ENCODE peak calls at places on chromosomes 2 and 18, in five cellular contexts. One of them, this sample, is unnamed.

GRCh38 chr2:226079677-226080076 is 680.2 kb downstream of the NYAP2 start:
- DNase-seq in prostate gland: no peak
- DNase-seq in B cell: no peak
- DNase-seq in astrocyte of the spinal cord: peak
- DNase-seq in AG09319: peak
- DNase-seq in this sample: no peak

GRCh38 chr2:108934583-108935230 is 54.3 kb downstream of the EDAR start:
- DNase-seq in AG09319: no peak
- DNase-seq in astrocyte of the spinal cord: no peak
- DNase-seq in prostate gland: no peak
- DNase-seq in B cell: no peak
- DNase-seq in this sample: no peak

GRCh38 chr2:147500229-147500628 is 344.6 kb upstream of the ACVR2A start:
- DNase-seq in AG09319: no peak
- DNase-seq in B cell: no peak
- DNase-seq in astrocyte of the spinal cord: no peak
- DNase-seq in prostate gland: no peak
- DNase-seq in this sample: no peak

GRCh38 chr2:151422917-151423439 is 13.3 kb downstream of the RIF1 start:
- DNase-seq in prostate gland: no peak
- DNase-seq in astrocyte of the spinal cord: no peak
- DNase-seq in B cell: no peak
- DNase-seq in AG09319: no peak
- DNase-seq in this sample: no peak

GRCh38 chr2:46180189-46180588 is 117.0 kb upstream of the EPAS1 start:
- DNase-seq in AG09319: no peak
- DNase-seq in prostate gland: no peak
- DNase-seq in B cell: no peak
- DNase-seq in astrocyte of the spinal cord: no peak
- DNase-seq in this sample: no peak

GRCh38 chr2:14543284-14543683 is 89.2 kb upstream of the LRATD1 start:
- DNase-seq in prostate gland: no peak
- DNase-seq in AG09319: no peak
- DNase-seq in B cell: no peak
- DNase-seq in astrocyte of the spinal cord: no peak
- DNase-seq in this sample: no peak

GRCh38 chr2:44137872-44138551 is 30.7 kb upstream of the PPM1B start:
- DNase-seq in prostate gland: no peak
- DNase-seq in astrocyte of the spinal cord: no peak
- DNase-seq in AG09319: no peak
- DNase-seq in B cell: no peak
- DNase-seq in this sample: no peak

GRCh38 chr2:239267411-239267941 is 133.3 kb downstream of the HDAC4 start:
- DNase-seq in AG09319: no peak
- DNase-seq in prostate gland: peak
- DNase-seq in astrocyte of the spinal cord: peak
- DNase-seq in B cell: peak
- DNase-seq in this sample: no peak

GRCh38 chr18:78972385-78972918 is 7.2 kb upstream of the SALL3 start:
- DNase-seq in B cell: no peak
- DNase-seq in astrocyte of the spinal cord: no peak
- DNase-seq in prostate gland: no peak
- DNase-seq in AG09319: no peak
- DNase-seq in this sample: no peak

GRCh38 chr2:160076935-160077334 is 14.5 kb upstream of the PLA2R1 start:
- DNase-seq in AG09319: no peak
- DNase-seq in B cell: no peak
- DNase-seq in astrocyte of the spinal cord: no peak
- DNase-seq in prostate gland: no peak
- DNase-seq in this sample: no peak

GRCh38 chr2:190996338-190996946 is 17.5 kb downstream of the STAT1 start:
- DNase-seq in prostate gland: no peak
- DNase-seq in astrocyte of the spinal cord: no peak
- DNase-seq in B cell: peak
- DNase-seq in AG09319: no peak
- DNase-seq in this sample: no peak

GRCh38 chr2:32003791-32004190 is 7.0 kb downstream of the MEMO1 start:
- DNase-seq in astrocyte of the spinal cord: no peak
- DNase-seq in AG09319: no peak
- DNase-seq in prostate gland: no peak
- DNase-seq in B cell: no peak
- DNase-seq in this sample: no peak

GRCh38 chr18:79483971-79484491 is 88.3 kb downstream of the NFATC1 start:
- DNase-seq in AG09319: no peak
- DNase-seq in astrocyte of the spinal cord: no peak
- DNase-seq in prostate gland: no peak
- DNase-seq in B cell: no peak
- DNase-seq in this sample: no peak

GRCh38 chr18:13412901-13413300 is 194.3 kb downstream of the LDLRAD4 start:
- DNase-seq in prostate gland: no peak
- DNase-seq in AG09319: no peak
- DNase-seq in astrocyte of the spinal cord: no peak
- DNase-seq in B cell: peak
- DNase-seq in this sample: no peak

GRCh38 chr2:97950329-97951154 is 45.2 kb downstream of the TMEM131 start:
- DNase-seq in B cell: no peak
- DNase-seq in astrocyte of the spinal cord: peak
- DNase-seq in AG09319: peak
- DNase-seq in prostate gland: no peak
- DNase-seq in this sample: no peak

GRCh38 chr18:76875390-76876330 is 53.3 kb downstream of the ZNF236 start:
- DNase-seq in B cell: peak
- DNase-seq in prostate gland: peak
- DNase-seq in AG09319: no peak
- DNase-seq in astrocyte of the spinal cord: peak
- DNase-seq in this sample: peak

GRCh38 chr2:84290537-84290936 is 168.5 kb downstream of the SUCLG1 start:
- DNase-seq in B cell: no peak
- DNase-seq in astrocyte of the spinal cord: no peak
- DNase-seq in prostate gland: no peak
- DNase-seq in AG09319: no peak
- DNase-seq in this sample: no peak

GRCh38 chr2:241762933-241763369 is 13.7 kb upstream of the GAL3ST2 start:
- DNase-seq in B cell: no peak
- DNase-seq in AG09319: no peak
- DNase-seq in astrocyte of the spinal cord: no peak
- DNase-seq in prostate gland: no peak
- DNase-seq in this sample: no peak

GRCh38 chr18:44518666-44519065 is 162.0 kb upstream of the SETBP1 start:
- DNase-seq in prostate gland: no peak
- DNase-seq in astrocyte of the spinal cord: peak
- DNase-seq in B cell: no peak
- DNase-seq in AG09319: no peak
- DNase-seq in this sample: no peak

GRCh38 chr18:43277164-43277600 is at the start of gene SYT4:
- DNase-seq in AG09319: no peak
- DNase-seq in B cell: no peak
- DNase-seq in astrocyte of the spinal cord: peak
- DNase-seq in prostate gland: peak
- DNase-seq in this sample: peak

GRCh38 chr18:29436459-29436858 is 1259.5 kb upstream of the CDH2 start:
- DNase-seq in astrocyte of the spinal cord: no peak
- DNase-seq in prostate gland: no peak
- DNase-seq in AG09319: no peak
- DNase-seq in B cell: no peak
- DNase-seq in this sample: no peak

GRCh38 chr18:29434650-29435049 is 1257.7 kb upstream of the CDH2 start:
- DNase-seq in B cell: no peak
- DNase-seq in prostate gland: no peak
- DNase-seq in AG09319: no peak
- DNase-seq in astrocyte of the spinal cord: no peak
- DNase-seq in this sample: no peak

DNA sequence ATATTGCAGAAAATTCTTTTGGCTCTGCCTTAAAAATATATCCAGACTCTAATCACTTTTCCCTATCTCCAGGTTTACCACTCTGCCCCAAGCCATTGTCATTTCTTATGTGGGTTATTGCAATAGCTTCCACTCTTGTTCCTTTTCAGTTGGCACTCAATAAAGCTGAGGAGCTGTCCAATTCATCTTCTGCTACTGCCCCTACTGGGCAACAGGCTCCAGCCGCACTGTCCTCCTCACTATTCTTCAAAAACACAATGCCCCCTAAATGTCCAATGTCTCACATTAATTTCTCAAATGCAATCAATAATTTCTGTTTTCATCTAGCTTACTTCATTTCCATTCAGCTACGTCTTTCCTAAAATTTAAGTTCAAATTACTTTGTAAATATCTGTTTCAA is 1262.5 kb upstream of the CDH2 start:
- DNase-seq in astrocyte of the spinal cord: no peak
- DNase-seq in prostate gland: no peak
- DNase-seq in B cell: no peak
- DNase-seq in AG09319: no peak
- DNase-seq in this sample: no peak
- TF ChIP-seq CTCF in astrocyte of the spinal cord: peak
- TF ChIP-seq CTCF in prostate gland: no peak
- TF ChIP-seq CTCF in B cell: no peak
- TF ChIP-seq CTCF in AG09319: peak
- TF ChIP-seq CTCF in this sample: peak

GRCh38 chr18:66621816-66622576 is 18.1 kb upstream of the CDH19 start:
- DNase-seq in astrocyte of the spinal cord: no peak
- DNase-seq in prostate gland: no peak
- DNase-seq in AG09319: no peak
- DNase-seq in B cell: no peak
- DNase-seq in this sample: no peak

GRCh38 chr18:66616523-66616983 is 12.7 kb upstream of the CDH19 start:
- DNase-seq in AG09319: no peak
- DNase-seq in astrocyte of the spinal cord: no peak
- DNase-seq in B cell: no peak
- DNase-seq in prostate gland: no peak
- DNase-seq in this sample: no peak
- TF ChIP-seq CTCF in AG09319: no peak
- TF ChIP-seq CTCF in astrocyte of the spinal cord: peak
- TF ChIP-seq CTCF in B cell: no peak
- TF ChIP-seq CTCF in prostate gland: no peak
- TF ChIP-seq CTCF in this sample: peak

DNA sequence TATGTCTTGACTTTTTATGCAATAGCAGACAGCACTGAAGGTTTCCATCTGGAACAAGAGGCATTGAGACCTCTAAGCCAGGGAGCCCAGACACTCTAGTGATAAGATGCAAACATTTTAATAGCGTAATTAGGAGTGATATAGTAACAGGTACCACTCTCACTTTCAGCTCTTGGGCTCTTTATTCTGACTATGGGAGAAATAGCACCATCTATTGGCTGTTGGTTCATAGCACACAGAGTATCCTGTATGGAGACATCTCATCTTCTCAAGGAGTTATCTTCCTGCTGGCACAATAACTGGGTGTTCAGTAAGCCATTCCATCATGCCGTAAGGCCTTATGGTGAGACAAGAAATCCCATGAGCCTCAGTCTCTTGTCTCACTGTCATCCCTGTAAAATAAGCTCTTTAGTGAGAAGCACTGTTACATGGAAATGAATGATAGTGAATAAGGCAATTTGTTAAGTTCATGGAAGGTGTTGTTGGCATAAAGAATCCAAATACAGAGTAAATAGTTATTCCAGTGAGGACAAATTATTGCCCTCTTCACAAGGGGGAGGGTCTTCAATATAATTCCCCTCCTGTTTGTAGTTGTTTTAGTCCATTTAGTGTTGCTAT is 48.3 kb downstream of the THUMPD2 start:
- DNase-seq in AG09319: no peak
- DNase-seq in prostate gland: no peak
- DNase-seq in astrocyte of the spinal cord: peak
- DNase-seq in B cell: no peak
- DNase-seq in this sample: no peak
- TF ChIP-seq CTCF in AG09319: peak
- TF ChIP-seq CTCF in prostate gland: peak
- TF ChIP-seq CTCF in astrocyte of the spinal cord: peak
- TF ChIP-seq CTCF in B cell: peak
- TF ChIP-seq CTCF in this sample: peak

GRCh38 chr18:62435435-62436031 is 87.3 kb upstream of the ZCCHC2 start:
- DNase-seq in prostate gland: no peak
- DNase-seq in astrocyte of the spinal cord: no peak
- DNase-seq in AG09319: no peak
- DNase-seq in B cell: no peak
- DNase-seq in this sample: no peak

GRCh38 chr18:62437520-62438329 is 85.1 kb upstream of the ZCCHC2 start:
- DNase-seq in astrocyte of the spinal cord: no peak
- DNase-seq in prostate gland: peak
- DNase-seq in AG09319: no peak
- DNase-seq in B cell: no peak
- DNase-seq in this sample: no peak

GRCh38 chr18:62438402-62438801 is 84.4 kb upstream of the ZCCHC2 start:
- DNase-seq in AG09319: no peak
- DNase-seq in astrocyte of the spinal cord: no peak
- DNase-seq in prostate gland: no peak
- DNase-seq in B cell: no peak
- DNase-seq in this sample: no peak

GRCh38 chr18:62436636-62437519 is 85.9 kb upstream of the ZCCHC2 start:
- DNase-seq in prostate gland: peak
- DNase-seq in AG09319: no peak
- DNase-seq in B cell: no peak
- DNase-seq in astrocyte of the spinal cord: peak
- DNase-seq in this sample: no peak

DNA sequence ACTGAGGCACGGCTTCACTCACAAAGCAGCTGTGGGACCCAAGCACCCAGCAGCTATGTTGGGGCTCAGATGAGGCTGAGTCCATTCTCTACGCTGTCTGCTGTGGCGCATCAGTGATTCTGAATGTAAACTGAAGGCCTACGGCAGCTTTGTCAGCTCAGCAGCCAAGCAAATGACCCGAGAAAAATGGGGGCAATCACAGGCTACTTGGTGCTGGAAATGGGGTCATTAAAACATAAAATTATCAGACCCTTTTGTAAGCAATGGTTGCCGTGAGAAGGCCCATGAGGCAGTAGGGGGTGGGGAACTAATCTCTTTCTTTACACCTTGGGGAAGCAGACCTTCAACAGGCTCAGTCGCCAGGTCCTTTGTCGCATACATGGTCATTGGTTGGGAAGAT is 83.9 kb upstream of the ZCCHC2 start:
- DNase-seq in prostate gland: no peak
- DNase-seq in AG09319: no peak
- DNase-seq in B cell: no peak
- DNase-seq in astrocyte of the spinal cord: no peak
- DNase-seq in this sample: no peak
- TF ChIP-seq CTCF in prostate gland: no peak
- TF ChIP-seq CTCF in AG09319: no peak
- TF ChIP-seq CTCF in B cell: no peak
- TF ChIP-seq CTCF in astrocyte of the spinal cord: no peak
- TF ChIP-seq CTCF in this sample: no peak

GRCh38 chr2:173493874-173494273 is 139.2 kb downstream of the CDCA7 start:
- DNase-seq in AG09319: no peak
- DNase-seq in prostate gland: no peak
- DNase-seq in astrocyte of the spinal cord: no peak
- DNase-seq in B cell: no peak
- DNase-seq in this sample: no peak
- TF ChIP-seq CTCF in AG09319: peak
- TF ChIP-seq CTCF in prostate gland: no peak
- TF ChIP-seq CTCF in astrocyte of the spinal cord: peak
- TF ChIP-seq CTCF in B cell: no peak
- TF ChIP-seq CTCF in this sample: no peak

This sample was measured in progenitor cell of endocrine pancreas.